ENCODE peak calls at places on chromosome 12, in ten cellular contexts. C is fibroblast of lung; X is GM10248; R is AG09309; G is lower leg skin; V is fibroblast of pulmonary artery; B is hepatocyte; Q is psoas muscle; L is CD8-positive, alpha-beta T cell; M is H9. I is an unnamed sample.

GRCh38 chr12:62332598-62332997 is 72.4 kb downstream of the USP15 start:
- DNase-seq in X (no peak), M (no peak), V (peak; percentile 49), C (peak; percentile 85), R (peak; percentile 67), B (no peak), Q (no peak), G (no peak), L (no peak), I (no peak)

GRCh38 chr12:108804361-108804949 is 52.9 kb downstream of the SSH1 start:
- DNase-seq in R (peak; percentile 94), X (no peak), V (peak; percentile 95), L (no peak), M (no peak), Q (peak; percentile 82), B (peak; percentile 72), C (peak; percentile 93), G (peak; percentile 90), I (no peak)

GRCh38 chr12:19437996-19438395 is 1.3 kb upstream of the AEBP2 start:
- DNase-seq in G (no peak), X (no peak), C (peak; percentile 23), Q (no peak), L (no peak), B (no peak), V (no peak), R (no peak), M (no peak), I (no peak)

GRCh38 chr12:59664495-59664894 is 68.7 kb downstream of the SLC16A7 start:
- DNase-seq in G (no peak), V (no peak), R (no peak), X (no peak), B (no peak), L (no peak), M (no peak), C (no peak), Q (no peak), I (no peak)

GRCh38 chr12:42585175-42585845 is 4.2 kb downstream of the PRICKLE1 start:
- DNase-seq in G (no peak), M (no peak), Q (no peak), V (no peak), B (peak; percentile 16), C (peak; percentile 58), X (no peak), L (no peak), R (no peak), I (no peak)

GRCh38 chr12:92139634-92140555 is 5.8 kb downstream of the BTG1 start:
- DNase-seq in R (no peak), L (no peak), X (no peak), Q (no peak), C (peak; percentile 64), B (no peak), G (no peak), M (no peak), V (no peak), I (no peak)

GRCh38 chr12:50640321-50640939 is 123.5 kb upstream of the ATF1 start:
- DNase-seq in M (no peak), Q (no peak), X (no peak), B (no peak), L (no peak), C (no peak), R (no peak), G (no peak), V (no peak), I (no peak)

GRCh38 chr12:57213763-57214397 is 2.7 kb upstream of the NXPH4 start:
- DNase-seq in X (no peak), C (no peak), B (no peak), R (no peak), Q (no peak), L (no peak), M (no peak), V (no peak), G (no peak), I (no peak)

GRCh38 chr12:41521872-41522379 is 333.8 kb downstream of the PDZRN4 start:
- DNase-seq in X (peak; percentile 15), C (peak; percentile 95), L (no peak), G (no peak), R (peak; percentile 54), V (peak; percentile 91), Q (no peak), B (peak; percentile 60), M (no peak), I (peak; percentile 88)

GRCh38 chr12:24201258-24201970 is 251.9 kb upstream of the SOX5 start:
- DNase-seq in B (no peak), R (no peak), C (peak; percentile 22), V (no peak), Q (no peak), G (no peak), L (no peak), M (no peak), X (no peak), I (no peak)

GRCh38 chr12:92582888-92583287 is 119.9 kb upstream of the PLEKHG7 start:
- DNase-seq in R (no peak), G (no peak), B (no peak), V (peak; percentile 34), C (peak; percentile 27), Q (no peak), L (no peak), X (no peak), M (no peak), I (no peak)

GRCh38 chr12:25692115-25693035 is 139.3 kb upstream of the LMNTD1 start:
- DNase-seq in L (no peak), B (peak; percentile 63), G (no peak), V (peak; percentile 91), C (peak; percentile 89), X (no peak), Q (no peak), R (peak; percentile 95), M (no peak), I (no peak)

GRCh38 chr12:109218996-109219395 is 90.1 kb downstream of the FOXN4 start:
- DNase-seq in G (no peak), X (no peak), B (no peak), V (no peak), L (no peak), C (no peak), R (no peak), M (no peak), Q (no peak), I (no peak)

GRCh38 chr12:110577717-110578521 is 5.2 kb downstream of the PPTC7 start:
- DNase-seq in V (peak; percentile 69), B (peak; percentile 14), M (no peak), L (peak; percentile 34), G (no peak), Q (no peak), C (peak; percentile 93), X (peak; percentile 53), R (peak; percentile 61), I (no peak)

GRCh38 chr12:52082988-52083637 is 3.6 kb downstream of the SMIM41 start:
- DNase-seq in R (no peak), G (no peak), V (peak; percentile 53), C (peak; percentile 49), Q (peak; percentile 85), X (peak; percentile 87), L (peak; percentile 66), B (peak; percentile 71), M (peak; percentile 71), I (no peak)

GRCh38 chr12:123966596-123966995 is 6.0 kb downstream of the CCDC92 start:
- DNase-seq in C (peak; percentile 80), X (no peak), G (no peak), L (no peak), B (no peak), Q (no peak), M (no peak), R (peak; percentile 34), V (no peak), I (peak; percentile 17)

GRCh38 chr12:45966486-45966885 is 23.9 kb downstream of the SCAF11 start:
- DNase-seq in X (no peak), L (no peak), R (no peak), G (no peak), V (peak; percentile 83), B (no peak), C (peak; percentile 92), Q (no peak), M (no peak), I (no peak)

GRCh38 chr12:28824193-28824846 is 324.8 kb upstream of the FAR2 start:
- DNase-seq in L (no peak), Q (no peak), G (no peak), M (no peak), X (no peak), V (no peak), B (no peak), C (no peak), R (no peak), I (no peak)

GRCh38 chr12:49295087-49296001 is at the start of gene PRPH:
- DNase-seq in B (no peak), L (no peak), M (peak; percentile 64), X (no peak), R (no peak), C (no peak), G (no peak), V (no peak), Q (no peak), I (no peak)
- TF ChIP-seq CTCF in B (no peak), L (no peak), M (peak; percentile 37), X (no peak), R (no peak), C (no peak), G (no peak), V (no peak), Q (no peak), I (no peak)

GRCh38 chr12:53268009-53268636 is at the start of gene ESPL1:
- DNase-seq in L (peak; percentile 88), C (peak; percentile 70), M (peak; percentile 91), G (peak; percentile 93), R (no peak), Q (peak; percentile 81), V (peak; percentile 76), X (peak; percentile 92), B (peak; percentile 87), I (no peak)
- TF ChIP-seq CTCF in L (peak; percentile 45), C (peak; percentile 21), M (peak; percentile 64), G (no peak), R (peak; percentile 40), Q (no peak), V (peak; percentile 21), X (peak; percentile 39), B (peak; percentile 44), I (peak; percentile 47)

GRCh38 chr12:12081836-12082497 is 11.2 kb downstream of the BCL2L14 start:
- DNase-seq in M (peak; percentile 45), R (peak; percentile 28), X (peak; percentile 73), V (peak; percentile 71), G (peak; percentile 68), Q (no peak), B (peak; percentile 31), L (no peak), C (peak; percentile 39), I (no peak)
- TF ChIP-seq CTCF in M (peak; percentile 54), R (peak; percentile 40), X (peak; percentile 52), V (peak; percentile 37), G (no peak), Q (peak; percentile 48), B (peak; percentile 41), L (no peak), C (peak; percentile 3), I (no peak)

DNA sequence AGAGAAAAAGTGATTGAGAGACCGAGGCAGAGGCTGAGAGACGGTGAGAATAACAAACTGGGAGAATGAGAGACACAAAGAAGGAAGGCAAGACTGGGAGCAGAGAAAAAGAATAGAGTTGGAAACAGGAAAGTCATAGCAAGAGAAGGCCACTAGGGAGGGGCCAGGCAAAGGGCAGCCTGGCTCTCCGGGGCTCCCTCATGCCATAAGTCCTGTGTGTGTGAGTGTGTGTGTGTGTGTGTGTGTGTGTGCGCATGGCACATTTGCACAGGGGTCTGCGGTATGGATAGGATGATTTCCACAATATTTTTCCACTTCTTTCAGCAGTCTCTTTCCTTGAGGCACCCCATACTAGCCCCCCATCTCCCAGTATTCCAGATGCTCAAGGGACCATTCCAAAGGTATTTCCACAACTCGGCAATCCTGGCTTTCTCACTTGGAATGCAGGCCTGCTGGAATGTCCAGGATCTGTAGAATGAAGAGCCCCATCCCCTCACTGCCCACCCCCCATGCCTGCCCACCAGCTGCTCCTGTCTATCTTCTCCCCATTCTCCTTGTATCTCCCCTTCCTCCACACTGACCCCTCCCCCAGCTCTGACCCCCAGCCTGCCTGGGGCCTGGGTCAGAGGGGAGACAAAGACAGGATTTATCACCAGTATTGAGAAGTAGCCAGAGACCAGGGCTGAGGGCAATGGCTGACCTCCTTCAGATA is 9.0 kb downstream of the GPR84 start:
- DNase-seq in V (no peak), X (no peak), L (no peak), R (no peak), Q (no peak), B (no peak), C (no peak), M (peak; percentile 50), G (no peak), I (no peak)
- TF ChIP-seq CTCF in V (no peak), X (no peak), L (no peak), R (no peak), Q (no peak), B (no peak), C (no peak), M (peak; percentile 42), G (no peak), I (no peak)

I was measured in HFF-Myc.